ENCODE peak calls at places on chromosomes 12 and 14, in ten cellular contexts. K, T, L, G, Y, S, Q, X, Z and B are unnamed samples.

GRCh38 chr12:89552376-89552775 is 26.5 kb upstream of the POC1B start:
- DNase-seq in Y (no peak), G (no peak), Q (no peak), Z (no peak), X (peak), K (no peak), L (no peak), T (peak), S (no peak), B (no peak)

GRCh38 chr14:106141242-106142220 is 615.1 kb downstream of the TMEM121 start:
- DNase-seq in L (no peak), Z (no peak), K (peak), T (no peak), Q (no peak), X (no peak), G (no peak), S (peak), Y (no peak), B (no peak)

GRCh38 chr12:2417761-2418160 is 365.0 kb downstream of the CACNA1C start:
- DNase-seq in G (no peak), T (no peak), Z (no peak), X (no peak), L (no peak), K (no peak), Q (no peak), S (no peak), Y (no peak), B (no peak)

GRCh38 chr14:32230695-32231280 is 27.7 kb upstream of the RNU6-8 start:
- DNase-seq in S (no peak), G (peak), T (peak), K (no peak), Y (peak), Z (no peak), L (no peak), Q (no peak), X (peak), B (no peak)

GRCh38 chr14:31941487-31941886 is 135.6 kb upstream of the ARHGAP5 start:
- DNase-seq in K (no peak), Q (no peak), T (no peak), G (no peak), Y (no peak), Z (no peak), S (no peak), L (no peak), X (no peak), B (no peak)

GRCh38 chr14:53964249-53964648 is 7.6 kb upstream of the BMP4 start:
- DNase-seq in X (peak), Y (peak), S (no peak), G (no peak), Q (no peak), K (no peak), Z (no peak), L (no peak), T (no peak), B (no peak)

GRCh38 chr12:18578191-18578590 is 159.6 kb downstream of the PLCZ1 start:
- DNase-seq in G (peak), L (no peak), T (peak), Z (no peak), X (no peak), Q (no peak), K (no peak), S (no peak), Y (no peak), B (no peak)

GRCh38 chr14:56195219-56195618 is 77.0 kb downstream of the PELI2 start:
- DNase-seq in Q (no peak), L (no peak), Z (peak), S (no peak), K (no peak), X (no peak), T (no peak), Y (no peak), G (no peak), B (no peak)

GRCh38 chr12:100794441-100795192 is at the start of gene ANO4:
- DNase-seq in S (no peak), G (no peak), K (no peak), Q (no peak), Y (no peak), Z (peak), T (no peak), L (no peak), X (peak), B (peak)

GRCh38 chr14:104224516-104225281 is 86.3 kb downstream of the KIF26A start:
- DNase-seq in L (peak), Z (no peak), G (no peak), X (no peak), Y (no peak), S (peak), K (no peak), Q (no peak), T (no peak), B (no peak)

GRCh38 chr12:52372216-52373154 is 5.2 kb upstream of the KRT85 start:
- DNase-seq in S (peak), G (peak), Y (peak), L (peak), Z (peak), X (peak), T (peak), Q (peak), K (peak), B (peak)

GRCh38 chr14:92917956-92918355 is 5.0 kb upstream of the CHGA start:
- DNase-seq in L (no peak), G (no peak), Q (no peak), Y (no peak), X (no peak), T (no peak), K (no peak), Z (no peak), S (no peak), B (no peak)

GRCh38 chr14:105087308-105087962 is 22.2 kb upstream of the GPR132 start:
- DNase-seq in G (peak), Y (peak), K (no peak), Q (no peak), X (peak), T (peak), Z (peak), L (no peak), S (no peak), B (peak)